ENCODE peak calls at places on chromosomes 7 and 10, in four cellular contexts. U, P, Q and X are unnamed samples.

GRCh38 chr7:28016297-28016696 is 164.3 kb downstream of the JAZF1 start:
- DNase-seq in Q (no peak), U (no peak), P (no peak), X (no peak)

GRCh38 chr10:11533328-11533781 is 78.1 kb downstream of the USP6NL start:
- DNase-seq in U (peak; percentile 53), Q (no peak), P (no peak), X (peak; percentile 44)

GRCh38 chr7:16295558-16295957 is 125.8 kb downstream of the CRPPA start:
- DNase-seq in Q (no peak), U (no peak), P (no peak), X (no peak)

GRCh38 chr10:33195608-33196376 is 138.7 kb downstream of the NRP1 start:
- DNase-seq in Q (no peak), U (peak; percentile 59), P (no peak), X (peak; percentile 33)

GRCh38 chr10:29535778-29536459 is 98.9 kb downstream of the SVIL start:
- DNase-seq in Q (no peak), U (no peak), P (no peak), X (no peak)

GRCh38 chr7:35697414-35698175 is 2.7 kb upstream of the HERPUD2 start:
- DNase-seq in Q (no peak), U (peak; percentile 74), P (no peak), X (peak; percentile 78)

GRCh38 chr10:110762849-110763211 is 108.9 kb upstream of the PDCD4 start:
- DNase-seq in U (no peak), P (no peak), Q (no peak), X (no peak)

GRCh38 chr10:119667562-119668328 is 16.6 kb downstream of the BAG3 start:
- DNase-seq in P (no peak), U (peak; percentile 95), Q (peak; percentile 87), X (peak; percentile 94)

GRCh38 chr10:116044722-116045374 is 228.2 kb downstream of the GFRA1 start:
- DNase-seq in U (peak; percentile 32), Q (no peak), P (no peak), X (no peak)

GRCh38 chr10:102799691-102800435 is 37.4 kb downstream of the CYP17A1 start:
- DNase-seq in U (peak; percentile 30), Q (no peak), P (no peak), X (no peak)

GRCh38 chr7:108808556-108808955 is 238.9 kb downstream of the DNAJB9 start:
- DNase-seq in Q (no peak), U (no peak), P (no peak), X (no peak)

GRCh38 chr10:6101181-6101580 is 12.3 kb downstream of the RBM17 start:
- DNase-seq in U (no peak), Q (no peak), P (no peak), X (no peak)
- H3K4me3 ChIP-seq in U (no peak overlapping the region), Q (no peak overlapping the region), P (no peak overlapping the region), X (no peak overlapping the region)

GRCh38 chr10:97539523-97540200 is 32.9 kb upstream of the ANKRD2 start:
- DNase-seq in U (peak; percentile 93), P (no peak), Q (peak; percentile 71), X (peak; percentile 94)
- TF ChIP-seq CTCF in U (peak; percentile 60), P (no peak), Q (peak; percentile 58), X (peak; percentile 56)

GRCh38 chr10:132464256-132465192 is 67.5 kb downstream of the PWWP2B start:
- DNase-seq in U (peak; percentile 32), Q (no peak), P (no peak), X (peak; percentile 43)

GRCh38 chr10:132461683-132462231 is 64.8 kb downstream of the PWWP2B start:
- DNase-seq in P (no peak), Q (no peak), U (no peak), X (no peak)

GRCh38 chr10:132465193-132465888 is 68.3 kb downstream of the PWWP2B start:
- DNase-seq in Q (no peak), U (no peak), P (no peak), X (no peak)

GRCh38 chr10:132462463-132463332 is 65.7 kb downstream of the PWWP2B start:
- DNase-seq in P (no peak), U (no peak), Q (no peak), X (no peak)

DNA sequence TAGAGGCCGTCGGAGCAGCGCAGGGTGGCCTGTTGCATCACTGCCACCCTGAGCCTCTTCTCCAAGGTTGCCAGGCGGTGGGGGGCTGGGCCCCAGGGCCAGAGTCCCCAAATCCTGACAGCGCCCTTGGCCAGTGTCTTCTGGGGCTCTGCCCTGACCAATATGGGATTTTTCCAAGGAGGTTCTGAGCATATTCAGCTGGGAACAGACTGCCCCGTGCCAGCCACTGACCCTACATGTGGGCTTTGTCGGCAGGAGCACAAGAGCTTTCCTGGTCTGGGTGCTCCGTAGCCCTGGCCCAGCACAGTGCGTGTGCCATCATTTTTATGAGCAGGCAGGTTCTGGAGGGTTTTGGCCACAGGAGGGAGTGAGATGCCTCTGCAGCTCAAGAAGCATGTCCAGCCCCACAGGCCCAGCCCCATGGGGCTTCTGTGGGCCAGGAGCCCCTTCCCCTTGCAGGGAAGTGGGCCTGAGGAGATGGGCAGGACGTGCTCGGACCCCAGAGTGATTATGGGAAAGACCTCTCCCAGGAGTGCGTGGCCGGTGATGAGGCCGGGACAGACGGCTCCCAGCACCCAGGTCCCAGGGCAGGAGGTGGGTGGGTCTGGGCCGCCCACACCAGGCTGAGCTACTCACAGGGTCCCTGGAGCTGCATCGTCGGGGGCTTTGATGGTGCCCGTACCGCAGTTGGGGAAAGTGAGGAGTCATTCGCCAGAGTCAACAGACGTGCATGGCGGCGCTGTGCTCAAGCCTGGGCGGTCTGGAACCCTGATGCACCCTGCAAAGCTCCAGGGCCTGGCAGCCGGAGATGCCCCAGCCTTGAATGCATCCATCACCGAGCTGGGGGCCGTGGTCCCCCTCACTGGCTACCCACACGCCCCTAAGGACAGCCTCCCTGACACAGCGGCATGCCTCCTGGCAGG is 66.6 kb downstream of the PWWP2B start:
- DNase-seq in U (peak; percentile 41), P (no peak), Q (no peak), X (peak; percentile 10)
- H3K4me3 ChIP-seq in U (no peak overlapping the region), P (no peak overlapping the region), Q (no peak overlapping the region), X (no peak overlapping the region)

GRCh38 chr7:54839538-54840213 is 80.7 kb upstream of the SEC61G start:
- DNase-seq in P (no peak), U (peak; percentile 61), Q (no peak), X (peak; percentile 49)
- TF ChIP-seq CTCF in P (no peak), U (peak; percentile 76), Q (peak; percentile 67), X (peak; percentile 75)

DNA sequence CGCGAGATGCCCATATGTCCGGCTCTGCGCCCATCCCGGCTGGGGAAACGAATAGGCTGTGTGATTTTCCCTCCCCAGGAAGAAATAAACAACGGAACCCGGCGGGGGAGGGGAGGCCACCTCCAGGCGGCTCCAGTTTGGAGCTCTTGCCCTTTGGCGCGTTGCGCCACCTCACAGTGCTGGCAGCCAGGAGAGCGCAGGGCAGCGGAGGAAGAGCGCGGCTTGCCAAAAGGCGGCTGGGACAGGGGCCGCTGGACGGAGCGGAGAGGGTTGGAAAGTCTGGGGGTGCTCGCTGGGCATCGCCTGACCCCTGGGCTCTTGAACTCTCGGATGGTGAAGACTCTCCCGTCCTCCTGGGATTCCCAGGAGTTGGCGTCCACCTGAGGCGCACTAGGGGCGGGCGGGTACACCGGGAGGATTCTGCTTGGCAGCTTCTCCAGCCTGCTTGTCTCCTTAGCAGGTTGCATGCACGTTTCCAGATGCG is 5.3 kb upstream of the NEUROG3 start:
- DNase-seq in Q (no peak), U (no peak), P (no peak), X (no peak)
- H3K4me3 ChIP-seq in Q (no peak overlapping the region), U (no peak overlapping the region), P (no peak overlapping the region), X (no peak overlapping the region)

GRCh38 chr7:152762056-152762455 is 2.5 kb downstream of the ACTR3B start:
- DNase-seq in P (no peak), U (peak; percentile 42), Q (no peak), X (peak; percentile 33)

GRCh38 chr7:152761116-152761748 is 1.7 kb downstream of the ACTR3B start:
- DNase-seq in U (peak; percentile 32), P (no peak), Q (no peak), X (no peak)

GRCh38 chr7:152760384-152761115 is 998 bp downstream of the ACTR3B start:
- DNase-seq in P (no peak), Q (no peak), U (peak; percentile 21), X (no peak)

GRCh38 chr7:152756126-152756525 is 3.4 kb upstream of the ACTR3B start:
- DNase-seq in U (no peak), P (no peak), Q (no peak), X (no peak)

GRCh38 chr7:152759655-152760383 is at the start of gene ACTR3B:
- DNase-seq in Q (peak; percentile 59), U (peak; percentile 90), P (peak; percentile 87), X (peak; percentile 89)
- TF ChIP-seq CTCF in Q (no peak), U (no peak), P (no peak), X (no peak)

DNA sequence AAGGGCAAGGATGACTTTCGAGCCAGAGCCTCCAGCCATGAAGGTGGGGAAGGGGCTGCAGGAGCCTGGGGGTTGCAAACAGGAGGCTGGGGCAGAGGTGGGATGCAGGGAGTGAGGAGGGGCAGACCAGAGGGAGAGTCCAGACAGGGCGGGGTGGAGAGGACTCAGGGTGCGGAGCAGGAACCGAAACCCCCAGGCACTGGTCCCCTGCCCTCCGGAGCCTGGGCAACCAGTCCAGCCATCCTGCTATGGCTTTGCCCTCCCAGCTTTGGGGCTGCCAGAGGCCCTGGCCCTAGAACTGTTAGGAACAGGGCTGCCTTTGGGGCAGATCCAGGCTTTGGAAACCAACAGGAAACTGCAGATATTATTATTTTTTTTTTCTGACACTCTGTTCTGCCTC is 24.2 kb downstream of the GHRHR start:
- DNase-seq in U (no peak), P (no peak), Q (no peak), X (no peak)
- H3K4me3 ChIP-seq in U (no peak overlapping the region), P (no peak overlapping the region), Q (no peak overlapping the region), X (no peak overlapping the region)

GRCh38 chr10:129662386-129662785 is 195.3 kb downstream of the MGMT start:
- DNase-seq in Q (no peak), U (no peak), P (no peak), X (no peak)
- TF ChIP-seq CTCF in Q (peak; percentile 2), U (peak; percentile 3), P (no peak), X (no peak)